ENCODE peak calls at places on chromosomes 4 and X, in seven cellular contexts. One of them, this sample, is unnamed.

GRCh38 chrX:13418126-13419091 is 98.6 kb upstream of the ATXN3L start:
- DNase-seq in lower leg skin: no peak
- DNase-seq in stomach: no peak
- DNase-seq in A549: no peak
- DNase-seq in thyroid gland: no peak
- DNase-seq in endothelial cell of umbilical vein: peak
- DNase-seq in body of pancreas: no peak
- DNase-seq in this sample: no peak

GRCh38 chrX:39896951-39897740 is 200.6 kb downstream of the BCOR start:
- DNase-seq in body of pancreas: peak
- DNase-seq in stomach: no peak
- DNase-seq in thyroid gland: peak
- DNase-seq in endothelial cell of umbilical vein: no peak
- DNase-seq in A549: no peak
- DNase-seq in lower leg skin: no peak
- DNase-seq in this sample: no peak

GRCh38 chr4:169270156-169270809 is 473 bp downstream of the SH3RF1 start:
- DNase-seq in endothelial cell of umbilical vein: peak
- DNase-seq in lower leg skin: peak
- DNase-seq in stomach: peak
- DNase-seq in A549: peak
- DNase-seq in thyroid gland: peak
- DNase-seq in body of pancreas: peak
- DNase-seq in this sample: peak

GRCh38 chrX:103688949-103689348 is 2.5 kb upstream of the MORF4L2 start:
- DNase-seq in stomach: no peak
- DNase-seq in A549: peak
- DNase-seq in lower leg skin: no peak
- DNase-seq in body of pancreas: no peak
- DNase-seq in thyroid gland: no peak
- DNase-seq in endothelial cell of umbilical vein: peak
- DNase-seq in this sample: peak

GRCh38 chr4:36237366-36238353 is 6.7 kb downstream of the ARAP2 start:
- DNase-seq in endothelial cell of umbilical vein: no peak
- DNase-seq in lower leg skin: no peak
- DNase-seq in stomach: no peak
- DNase-seq in A549: no peak
- DNase-seq in body of pancreas: no peak
- DNase-seq in thyroid gland: no peak
- DNase-seq in this sample: no peak

GRCh38 chr4:72744103-72744725 is 175.2 kb upstream of the ADAMTS3 start:
- DNase-seq in lower leg skin: no peak
- DNase-seq in endothelial cell of umbilical vein: peak
- DNase-seq in stomach: no peak
- DNase-seq in thyroid gland: no peak
- DNase-seq in body of pancreas: no peak
- DNase-seq in A549: no peak
- DNase-seq in this sample: no peak

GRCh38 chrX:154546354-154547244 is at the start of gene G6PD:
- DNase-seq in endothelial cell of umbilical vein: peak
- DNase-seq in thyroid gland: peak
- DNase-seq in stomach: peak
- DNase-seq in lower leg skin: no peak
- DNase-seq in A549: peak
- DNase-seq in body of pancreas: peak
- DNase-seq in this sample: peak

GRCh38 chr4:176897226-176897625 is 104.5 kb upstream of the VEGFC start:
- DNase-seq in stomach: no peak
- DNase-seq in endothelial cell of umbilical vein: no peak
- DNase-seq in lower leg skin: no peak
- DNase-seq in body of pancreas: no peak
- DNase-seq in thyroid gland: no peak
- DNase-seq in A549: no peak
- DNase-seq in this sample: no peak

GRCh38 chrX:154396948-154397887 is 959 bp upstream of the RPL10 start:
- DNase-seq in lower leg skin: peak
- DNase-seq in thyroid gland: peak
- DNase-seq in endothelial cell of umbilical vein: peak
- DNase-seq in body of pancreas: peak
- DNase-seq in stomach: peak
- DNase-seq in A549: peak
- DNase-seq in this sample: peak

GRCh38 chrX:66163447-66163846 is 600 bp upstream of the HEPH start:
- DNase-seq in stomach: no peak
- DNase-seq in lower leg skin: no peak
- DNase-seq in endothelial cell of umbilical vein: no peak
- DNase-seq in body of pancreas: no peak
- DNase-seq in thyroid gland: no peak
- DNase-seq in A549: no peak
- DNase-seq in this sample: no peak

GRCh38 chr4:70544279-70544870 is 26.0 kb downstream of the AMTN start:
- DNase-seq in endothelial cell of umbilical vein: peak
- DNase-seq in A549: no peak
- DNase-seq in stomach: no peak
- DNase-seq in body of pancreas: no peak
- DNase-seq in thyroid gland: no peak
- DNase-seq in lower leg skin: no peak
- DNase-seq in this sample: peak

GRCh38 chr4:88792268-88792781 is 94.7 kb upstream of the NAP1L5 start:
- DNase-seq in lower leg skin: no peak
- DNase-seq in A549: peak
- DNase-seq in body of pancreas: no peak
- DNase-seq in stomach: no peak
- DNase-seq in thyroid gland: no peak
- DNase-seq in endothelial cell of umbilical vein: no peak
- DNase-seq in this sample: no peak

GRCh38 chr4:155442267-155443105 is 65.7 kb upstream of the MAP9 start:
- DNase-seq in lower leg skin: peak
- DNase-seq in stomach: peak
- DNase-seq in endothelial cell of umbilical vein: peak
- DNase-seq in thyroid gland: peak
- DNase-seq in body of pancreas: peak
- DNase-seq in A549: peak
- DNase-seq in this sample: peak

GRCh38 chrX:69506617-69507499 is 2.7 kb downstream of the NALF2 start:
- DNase-seq in endothelial cell of umbilical vein: no peak
- DNase-seq in stomach: no peak
- DNase-seq in lower leg skin: no peak
- DNase-seq in thyroid gland: no peak
- DNase-seq in body of pancreas: no peak
- DNase-seq in A549: no peak
- DNase-seq in this sample: no peak

DNA sequence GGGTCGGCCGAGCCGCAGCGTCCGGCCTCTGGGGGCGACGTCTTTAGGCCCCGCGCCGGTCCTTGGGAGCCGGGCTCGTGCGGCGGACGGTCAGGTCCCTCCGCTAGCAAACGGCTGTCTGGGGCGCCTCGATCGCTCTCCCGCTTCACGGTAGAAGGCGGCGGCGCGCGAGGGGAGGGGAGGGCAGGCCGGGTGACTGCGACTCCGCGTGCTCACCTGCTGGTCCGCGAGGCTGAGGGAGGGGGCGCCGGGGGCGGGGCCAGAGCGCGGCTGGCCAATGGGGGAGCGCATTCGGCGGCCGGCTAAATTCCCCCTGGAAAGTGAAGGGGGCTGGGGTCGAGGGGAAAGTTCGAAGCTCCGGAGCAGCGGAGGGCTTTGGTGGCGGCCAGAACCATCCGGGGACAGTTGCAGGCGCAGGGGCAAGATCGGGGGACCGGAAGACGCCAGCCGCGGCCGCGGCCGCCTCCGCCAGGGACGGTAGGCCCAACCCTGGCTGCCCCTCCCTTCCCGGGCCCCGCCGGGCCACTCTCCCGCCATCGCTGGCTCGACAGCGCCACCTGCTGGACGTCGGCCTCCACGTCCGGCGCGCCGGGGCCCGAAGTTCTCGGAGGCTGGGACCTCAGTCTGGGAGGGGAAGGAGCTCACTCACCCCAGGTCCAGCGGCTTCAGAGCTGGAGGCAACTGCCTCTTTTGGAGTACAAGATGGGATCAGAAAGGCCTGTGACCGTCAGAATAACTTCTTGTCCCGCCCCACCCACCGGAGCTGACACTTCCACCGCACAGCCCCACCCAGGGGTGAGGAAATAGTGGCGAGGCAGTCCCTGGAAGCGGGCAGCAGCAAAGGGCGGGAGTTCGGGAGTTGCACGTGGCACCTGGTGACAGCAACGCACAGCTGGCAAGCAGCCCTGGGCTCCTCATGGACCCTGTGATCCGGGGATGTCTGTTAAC is 49.9 kb downstream of the ELF4 start:
- DNase-seq in thyroid gland: peak
- DNase-seq in body of pancreas: peak
- DNase-seq in A549: peak
- DNase-seq in lower leg skin: peak
- DNase-seq in stomach: peak
- DNase-seq in endothelial cell of umbilical vein: peak
- DNase-seq in this sample: peak
- TF ChIP-seq POLR2A in thyroid gland: no peak
- TF ChIP-seq POLR2A in body of pancreas: no peak
- TF ChIP-seq POLR2A in A549: no peak
- TF ChIP-seq POLR2A in lower leg skin: no peak
- TF ChIP-seq POLR2A in stomach: no peak
- TF ChIP-seq POLR2A in endothelial cell of umbilical vein: no peak
- TF ChIP-seq POLR2A in this sample: no peak

GRCh38 chr4:24583451-24584174 is 741 bp downstream of the DHX15 start:
- DNase-seq in thyroid gland: peak
- DNase-seq in stomach: peak
- DNase-seq in endothelial cell of umbilical vein: peak
- DNase-seq in lower leg skin: peak
- DNase-seq in body of pancreas: peak
- DNase-seq in A549: peak
- DNase-seq in this sample: peak

GRCh38 chr4:24582235-24582863 is 2.0 kb downstream of the DHX15 start:
- DNase-seq in endothelial cell of umbilical vein: peak
- DNase-seq in lower leg skin: no peak
- DNase-seq in body of pancreas: no peak
- DNase-seq in stomach: no peak
- DNase-seq in thyroid gland: no peak
- DNase-seq in A549: no peak
- DNase-seq in this sample: peak

GRCh38 chr4:24588216-24588954 is 4.0 kb upstream of the DHX15 start:
- DNase-seq in endothelial cell of umbilical vein: no peak
- DNase-seq in body of pancreas: no peak
- DNase-seq in A549: no peak
- DNase-seq in thyroid gland: no peak
- DNase-seq in lower leg skin: no peak
- DNase-seq in stomach: no peak
- DNase-seq in this sample: peak

GRCh38 chr4:24589448-24589847 is 5.1 kb upstream of the DHX15 start:
- DNase-seq in body of pancreas: no peak
- DNase-seq in endothelial cell of umbilical vein: no peak
- DNase-seq in thyroid gland: no peak
- DNase-seq in stomach: no peak
- DNase-seq in lower leg skin: no peak
- DNase-seq in A549: no peak
- DNase-seq in this sample: no peak

DNA sequence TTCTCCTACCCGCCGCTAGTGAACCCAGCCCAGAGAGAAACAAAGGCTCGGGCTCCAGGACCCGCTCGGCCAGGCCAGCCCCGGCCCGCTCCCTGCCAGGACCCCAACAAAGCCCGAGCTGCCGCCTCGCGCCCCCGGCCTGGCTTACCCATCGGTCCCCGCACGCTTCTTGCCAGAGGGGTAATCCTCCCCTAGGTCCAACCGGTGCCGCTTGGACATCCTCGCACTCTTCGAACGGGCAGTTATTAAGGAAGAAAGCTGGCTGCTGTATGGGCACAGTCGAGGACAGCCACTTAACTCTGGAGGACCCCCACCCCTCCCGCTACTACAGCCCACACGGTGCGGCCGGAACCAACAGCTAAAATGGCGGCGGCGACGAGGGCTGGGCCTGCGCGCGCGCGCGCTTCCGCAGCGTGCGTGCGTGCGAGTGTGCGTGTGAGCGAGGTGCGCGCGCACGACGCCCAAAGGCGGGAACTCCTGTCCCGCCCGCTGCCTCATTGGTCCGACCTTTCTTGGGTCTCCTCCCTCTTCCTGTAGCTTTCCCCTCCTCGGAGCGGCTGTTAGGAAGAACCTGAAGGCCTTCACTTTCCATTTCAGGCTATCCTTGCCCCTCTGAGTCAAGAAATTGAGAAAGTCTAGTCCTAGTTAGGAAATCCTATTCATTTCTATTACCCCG is at the start of gene DHX15:
- DNase-seq in lower leg skin: peak
- DNase-seq in endothelial cell of umbilical vein: peak
- DNase-seq in stomach: peak
- DNase-seq in A549: peak
- DNase-seq in thyroid gland: peak
- DNase-seq in body of pancreas: peak
- DNase-seq in this sample: peak
- TF ChIP-seq POLR2A in lower leg skin: no peak
- TF ChIP-seq POLR2A in endothelial cell of umbilical vein: peak
- TF ChIP-seq POLR2A in stomach: peak
- TF ChIP-seq POLR2A in A549: peak
- TF ChIP-seq POLR2A in thyroid gland: no peak
- TF ChIP-seq POLR2A in body of pancreas: peak
- TF ChIP-seq POLR2A in this sample: peak

DNA sequence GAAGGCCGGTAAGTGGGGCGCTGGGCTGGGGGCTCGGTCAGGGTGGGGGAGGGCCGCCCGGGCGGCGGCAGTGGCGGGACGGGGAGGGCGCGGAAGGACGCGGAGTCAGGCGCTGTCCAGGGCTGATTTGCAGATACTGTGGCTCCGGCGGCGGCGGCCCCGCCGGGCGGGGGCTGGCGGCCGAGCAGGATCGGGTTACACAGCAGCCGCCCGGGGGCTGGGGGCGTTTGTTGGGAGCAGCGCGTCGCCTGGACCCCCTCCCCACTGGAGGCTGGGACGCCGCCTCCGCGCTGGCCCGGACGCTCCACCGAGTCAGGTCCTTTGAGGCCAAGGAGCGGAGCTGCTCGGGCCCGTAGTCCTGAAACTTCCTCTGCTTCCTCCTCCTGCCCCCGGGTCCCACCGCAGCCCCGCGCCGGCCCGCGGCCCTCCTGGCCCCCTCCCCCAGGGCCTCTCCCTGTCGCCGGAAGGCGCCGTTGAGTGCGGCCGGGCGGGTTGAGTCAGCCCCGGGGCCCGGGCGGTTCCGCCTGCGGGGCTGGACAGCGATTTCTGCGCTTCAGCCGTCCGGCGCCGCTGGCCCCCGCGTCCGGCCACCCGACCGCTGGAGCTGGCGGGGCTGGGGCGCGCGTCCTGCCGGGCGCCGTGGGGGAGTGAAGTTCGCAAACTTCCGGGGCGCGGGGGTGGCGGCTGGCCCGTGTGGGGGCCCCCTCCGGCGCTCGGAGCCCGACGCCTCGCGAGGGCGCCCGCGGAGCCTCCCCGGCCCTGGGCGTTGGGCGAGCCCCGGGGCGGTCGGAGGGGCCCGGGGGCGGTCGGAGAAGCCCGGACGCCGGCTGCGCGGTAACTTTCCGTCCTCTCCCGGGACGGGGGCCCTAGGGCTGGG is 744 bp downstream of the REST start:
- DNase-seq in body of pancreas: peak
- DNase-seq in A549: peak
- DNase-seq in lower leg skin: peak
- DNase-seq in stomach: peak
- DNase-seq in thyroid gland: peak
- DNase-seq in endothelial cell of umbilical vein: peak
- DNase-seq in this sample: peak
- TF ChIP-seq POLR2A in body of pancreas: no peak
- TF ChIP-seq POLR2A in A549: no peak
- TF ChIP-seq POLR2A in lower leg skin: no peak
- TF ChIP-seq POLR2A in stomach: no peak
- TF ChIP-seq POLR2A in thyroid gland: no peak
- TF ChIP-seq POLR2A in endothelial cell of umbilical vein: peak
- TF ChIP-seq POLR2A in this sample: no peak

GRCh38 chr4:163492951-163493504 is 1.5 kb upstream of the TMA16 start:
- DNase-seq in A549: no peak
- DNase-seq in stomach: no peak
- DNase-seq in thyroid gland: no peak
- DNase-seq in body of pancreas: no peak
- DNase-seq in endothelial cell of umbilical vein: peak
- DNase-seq in lower leg skin: no peak
- DNase-seq in this sample: peak
- TF ChIP-seq POLR2A in A549: no peak
- TF ChIP-seq POLR2A in stomach: no peak
- TF ChIP-seq POLR2A in thyroid gland: no peak
- TF ChIP-seq POLR2A in body of pancreas: no peak
- TF ChIP-seq POLR2A in endothelial cell of umbilical vein: no peak
- TF ChIP-seq POLR2A in lower leg skin: no peak
- TF ChIP-seq POLR2A in this sample: no peak